ENCODE peak calls at places on chromosomes 11 and 22, in ten cellular contexts. P is esophagus muscularis mucosa, V is K562, B is HCT116, R is stomach, M is transverse colon, T is spleen, X is sigmoid colon, S is endothelial cell of umbilical vein, O is vagina. G is an unnamed sample.

GRCh38 chr11:45638051-45638450 is 27.4 kb downstream of the CHST1 start:
- DNase-seq in P (no peak), T (no peak), X (no peak), O (peak; percentile 37), B (no peak), R (no peak), S (no peak), M (no peak), V (no peak), G (no peak)

GRCh38 chr22:50170453-50171318 is at the start of gene PANX2:
- DNase-seq in S (no peak), X (no peak), M (no peak), T (peak; percentile 84), B (no peak), P (no peak), R (no peak), V (no peak), O (no peak), G (no peak)

GRCh38 chr22:23282089-23282501 is 101.8 kb downstream of the BCR start:
- DNase-seq in T (no peak), P (no peak), M (peak; percentile 60), O (no peak), X (peak; percentile 94), R (peak; percentile 81), S (peak; percentile 90), B (peak; percentile 51), V (no peak), G (peak; percentile 85)

GRCh38 chr22:45231293-45231692 is 9.4 kb downstream of the KIAA0930 start:
- DNase-seq in X (no peak), O (no peak), M (no peak), B (no peak), T (no peak), S (no peak), V (no peak), R (no peak), P (no peak), G (no peak)

GRCh38 chr11:74256370-74257133 is 54.9 kb downstream of the P4HA3 start:
- DNase-seq in O (no peak), P (peak; percentile 80), V (no peak), R (no peak), X (no peak), M (no peak), B (no peak), S (no peak), T (no peak), G (no peak)

GRCh38 chr11:123505546-123506299 is 75.7 kb downstream of the GRAMD1B start:
- DNase-seq in B (no peak), V (no peak), P (no peak), S (no peak), R (no peak), M (no peak), X (no peak), O (no peak), T (no peak), G (no peak)

GRCh38 chr11:62770778-62771143 is 435 bp upstream of the TAF6L start:
- DNase-seq in X (peak; percentile 74), V (no peak), T (peak; percentile 81), S (no peak), M (peak; percentile 30), O (no peak), B (no peak), R (no peak), P (no peak), G (no peak)

GRCh38 chr22:21985214-21985613 is 2.6 kb upstream of the TOP3B start:
- DNase-seq in M (no peak), R (no peak), V (no peak), P (no peak), T (peak; percentile 54), O (no peak), B (no peak), X (no peak), S (no peak), G (no peak)

GRCh38 chr22:33605686-33606085 is 314.6 kb downstream of the LARGE1 start:
- DNase-seq in R (peak; percentile 70), B (no peak), S (no peak), V (no peak), T (no peak), M (no peak), X (no peak), P (no peak), O (no peak), G (no peak)

GRCh38 chr11:44561275-44561781 is 4.1 kb upstream of the CD82 start:
- DNase-seq in O (no peak), X (peak; percentile 64), V (no peak), S (no peak), P (no peak), M (no peak), T (no peak), B (no peak), R (no peak), G (no peak)

GRCh38 chr11:110429614-110430266 is at the start of gene FDX1:
- DNase-seq in P (peak; percentile 94), S (peak; percentile 84), X (peak; percentile 87), O (no peak), B (peak; percentile 51), V (peak; percentile 91), R (peak; percentile 83), T (peak; percentile 97), M (peak; percentile 84), G (peak; percentile 76)

GRCh38 chr11:109015283-109015682 is 350.4 kb downstream of the DDX10 start:
- DNase-seq in P (no peak), T (no peak), S (peak; percentile 64), V (no peak), O (no peak), X (no peak), M (no peak), B (no peak), R (no peak), G (no peak)

GRCh38 chr11:55966391-55966790 is 3.4 kb downstream of the OR10AG1 start:
- DNase-seq in S (no peak), V (no peak), T (no peak), P (no peak), O (no peak), R (no peak), B (no peak), M (no peak), X (no peak), G (no peak)

GRCh38 chr11:68163691-68164090 is 42.5 kb upstream of the CHKA start:
- DNase-seq in V (no peak), X (no peak), S (no peak), T (no peak), P (peak; percentile 80), M (no peak), O (no peak), B (no peak), R (no peak), G (no peak)

GRCh38 chr11:19714093-19714386 is 1.4 kb downstream of the NAV2 start:
- DNase-seq in P (no peak), O (no peak), X (peak; percentile 78), T (no peak), V (no peak), R (no peak), M (no peak), B (no peak), S (peak; percentile 46), G (no peak)
- H3K4me3 ChIP-seq in P (peak overlapping the region; percentile 88), O (peak overlapping the region; percentile 68), X (peak overlapping the region; percentile 85), T (peak overlapping the region; percentile 51), V (no peak overlapping the region), R (peak overlapping the region; percentile 61), M (peak overlapping the region; percentile 58), B (no peak overlapping the region), S (peak overlapping the region; percentile 84), G (peak overlapping the region; percentile 51)

DNA sequence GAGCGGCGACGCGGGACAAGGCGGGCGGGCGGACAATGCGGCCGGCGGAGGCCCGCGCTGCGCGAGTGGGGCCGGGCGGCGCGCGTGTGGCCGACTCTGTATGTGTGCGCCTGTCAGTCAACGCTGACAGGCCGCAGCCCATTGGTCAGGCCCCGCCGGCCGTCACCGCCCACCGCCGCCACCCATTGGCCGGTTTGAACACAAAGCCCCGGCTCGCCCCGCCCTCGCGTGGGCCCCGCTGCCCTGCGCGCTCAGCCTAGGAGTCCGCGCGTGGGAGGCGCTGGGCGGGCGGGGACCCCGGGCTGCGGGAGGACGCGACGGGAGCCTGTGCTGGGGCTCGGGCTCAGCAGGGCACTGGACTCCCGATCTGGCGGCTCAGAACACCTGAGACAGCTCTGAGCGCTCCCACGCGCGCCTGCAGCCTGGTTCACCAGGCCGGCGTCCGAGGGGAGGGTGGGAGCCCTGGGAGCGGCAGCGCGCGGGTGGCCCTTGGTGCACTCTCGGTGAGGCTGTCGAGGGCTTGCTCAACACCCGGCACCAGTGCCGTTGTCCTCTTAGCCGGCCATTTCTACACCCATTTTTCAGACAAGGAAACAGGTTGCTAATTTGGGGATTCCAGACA is at the start of gene SUN2:
- DNase-seq in T (peak; percentile 98), O (no peak), S (peak; percentile 88), V (peak; percentile 98), B (no peak), X (peak; percentile 97), R (peak; percentile 95), P (peak; percentile 99), M (peak; percentile 96), G (peak; percentile 95)
- TF ChIP-seq POLR2AphosphoS5 in T (peak; percentile 82), O (no peak), S (no peak), V (no peak), B (peak; percentile 75), X (peak; percentile 75), R (peak; percentile 76), P (peak; percentile 70), M (peak; percentile 61), G (peak; percentile 78)

GRCh38 chr11:104523611-104524010 is 359.7 kb upstream of the PDGFD start:
- DNase-seq in S (no peak), X (no peak), V (no peak), R (no peak), B (no peak), T (no peak), P (no peak), M (no peak), O (no peak), G (no peak)
- TF ChIP-seq POLR2A in S (no peak), X (no peak), V (no peak), R (no peak), B (no peak), T (no peak), P (no peak), M (no peak), O (no peak), G (no peak)

GRCh38 chr22:31947296-31947695 is 3.0 kb downstream of the YWHAH start:
- DNase-seq in P (no peak), R (no peak), X (no peak), T (no peak), O (no peak), B (no peak), S (peak; percentile 66), M (peak; percentile 38), V (no peak), G (no peak)
- H3K4me3 ChIP-seq in P (peak overlapping the region; percentile 7), R (no peak overlapping the region), X (no peak overlapping the region), T (no peak overlapping the region), O (no peak overlapping the region), B (no peak overlapping the region), S (no peak overlapping the region), M (no peak overlapping the region), V (peak overlapping the region; percentile 96), G (no peak overlapping the region)

GRCh38 chr11:75572744-75573143 is 10.7 kb downstream of the SERPINH1 start:
- DNase-seq in M (no peak), V (no peak), X (no peak), O (no peak), T (no peak), S (no peak), R (no peak), B (no peak), P (no peak), G (no peak)
- TF ChIP-seq POLR2AphosphoS5 in M (no peak), V (no peak), X (no peak), O (no peak), T (no peak), S (no peak), R (no peak), B (no peak), P (peak; percentile 12), G (no peak)

G was measured in prostate gland.